ENCODE peak calls at places on chromosomes 16 and 17, in eight cellular contexts. J, R, O, F, M, Y, U and T are unnamed samples.

GRCh38 chr16:56946767-56947603 is 14.8 kb upstream of the CETP start:
- DNase-seq in J (no peak), R (peak; percentile 57), O (no peak), F (no peak), M (no peak), Y (no peak), U (no peak), T (no peak)

GRCh38 chr17:8709006-8709405 is 35.6 kb downstream of the CCDC42 start:
- DNase-seq in J (no peak), R (no peak), O (no peak), F (no peak), M (no peak), Y (peak; percentile 4), U (no peak), T (no peak)

GRCh38 chr17:34644941-34645550 is 65.7 kb downstream of the TMEM132E start:
- DNase-seq in J (no peak), R (no peak), O (no peak), F (no peak), M (no peak), Y (no peak), U (no peak), T (no peak)

GRCh38 chr17:77106874-77107358 is 33.9 kb upstream of the SEC14L1 start:
- DNase-seq in J (no peak), R (no peak), O (no peak), F (no peak), M (no peak), Y (peak; percentile 56), U (peak; percentile 19), T (no peak)

GRCh38 chr16:14241631-14242030 is 170.5 kb downstream of the MRTFB start:
- DNase-seq in J (no peak), R (no peak), O (peak; percentile 5), F (no peak), M (no peak), Y (no peak), U (no peak), T (no peak)

GRCh38 chr17:2050246-2050866 is 4.5 kb upstream of the HIC1 start:
- DNase-seq in J (peak; percentile 74), R (peak; percentile 88), O (peak; percentile 83), F (peak; percentile 70), M (no peak), Y (peak; percentile 72), U (peak; percentile 58), T (peak; percentile 72)

GRCh38 chr17:34386925-34387550 is 24.0 kb upstream of the CCL1 start:
- DNase-seq in J (no peak), R (no peak), O (no peak), F (no peak), M (no peak), Y (peak; percentile 27), U (no peak), T (no peak)

GRCh38 chr17:61389670-61390478 is 9.8 kb upstream of the TBX2 start:
- DNase-seq in J (no peak), R (peak; percentile 47), O (peak; percentile 70), F (no peak), M (no peak), Y (peak; percentile 85), U (peak; percentile 28), T (peak; percentile 68)

GRCh38 chr17:75758131-75758905 is 6.7 kb downstream of the GALK1 start:
- DNase-seq in J (no peak), R (peak; percentile 30), O (no peak), F (no peak), M (no peak), Y (peak; percentile 78), U (no peak), T (no peak)

GRCh38 chr17:58538801-58539410 is 24.5 kb upstream of the MTMR4 start:
- DNase-seq in J (no peak), R (no peak), O (peak; percentile 24), F (no peak), M (no peak), Y (peak; percentile 24), U (no peak), T (no peak)

GRCh38 chr17:27569257-27569722 is 61.7 kb upstream of the LGALS9 start:
- DNase-seq in J (peak; percentile 49), R (no peak), O (peak; percentile 53), F (peak; percentile 30), M (no peak), Y (peak; percentile 94), U (peak; percentile 58), T (no peak)

GRCh38 chr16:79599256-79599836 is 1.2 kb downstream of the MAF start:
- DNase-seq in J (peak; percentile 51), R (peak; percentile 39), O (peak; percentile 61), F (no peak), M (no peak), Y (peak; percentile 47), U (no peak), T (peak; percentile 11)

GRCh38 chr17:42795061-42795460 is 3.4 kb downstream of the COA3 start:
- DNase-seq in J (no peak), R (no peak), O (no peak), F (no peak), M (no peak), Y (no peak), U (no peak), T (no peak)

GRCh38 chr17:40480501-40481003 is 20.9 kb downstream of the TNS4 start:
- DNase-seq in J (no peak), R (no peak), O (no peak), F (peak; percentile 77), M (no peak), Y (peak; percentile 76), U (peak; percentile 77), T (peak; percentile 37)

GRCh38 chr16:745739-746138 is 4.9 kb upstream of the CIAO3 start:
- DNase-seq in J (no peak), R (no peak), O (peak; percentile 65), F (no peak), M (no peak), Y (peak; percentile 85), U (no peak), T (no peak)

GRCh38 chr16:80841231-80841630 is 36.8 kb upstream of the CDYL2 start:
- DNase-seq in J (no peak), R (no peak), O (no peak), F (no peak), M (no peak), Y (no peak), U (no peak), T (no peak)

GRCh38 chr16:4376820-4377572 is 5.3 kb downstream of the VASN start:
- DNase-seq in J (no peak), R (no peak), O (no peak), F (no peak), M (no peak), Y (no peak), U (no peak), T (no peak)
- H3K27me3 ChIP-seq in J (no peaks in the 10 kb centered on the region), R (no peaks in the 10 kb centered on the region), O (no peaks in the 10 kb centered on the region), F (no peaks in the 10 kb centered on the region), M (no peaks in the 10 kb centered on the region), Y (no peaks in the 10 kb centered on the region), U (no peaks in the 10 kb centered on the region), T (no peaks in the 10 kb centered on the region)

GRCh38 chr17:13600475-13601316 is 1.0 kb downstream of the HS3ST3A1 start:
- DNase-seq in J (no peak), R (no peak), O (peak; percentile 39), F (no peak), M (no peak), Y (peak; percentile 57), U (no peak), T (no peak)
- H3K27me3 ChIP-seq in J (peaks cover 71% of the 10 kb centered on the region), R (peaks cover 51% of the 10 kb centered on the region), O (peaks cover 15% of the 10 kb centered on the region), F (peaks cover 28% of the 10 kb centered on the region), M (no peaks in the 10 kb centered on the region), Y (no peaks in the 10 kb centered on the region), U (peaks cover 7% of the 10 kb centered on the region), T (peaks cover 24% of the 10 kb centered on the region)

GRCh38 chr17:36731091-36731490 is 129.7 kb downstream of the MRM1 start:
- DNase-seq in J (no peak), R (no peak), O (no peak), F (no peak), M (no peak), Y (no peak), U (no peak), T (no peak)
- H3K27me3 ChIP-seq in J (peaks cover 53% of the 10 kb centered on the region), R (peaks cover 13% of the 10 kb centered on the region), O (no peaks in the 10 kb centered on the region), F (no peaks in the 10 kb centered on the region), M (peaks cover 37% of the 10 kb centered on the region), Y (no peaks in the 10 kb centered on the region), U (no peaks in the 10 kb centered on the region), T (peaks cover 89% of the 10 kb centered on the region)

GRCh38 chr17:51652529-51652928 is 392.2 kb downstream of the UTP18 start:
- DNase-seq in J (no peak), R (no peak), O (no peak), F (no peak), M (no peak), Y (no peak), U (no peak), T (no peak)

GRCh38 chr17:51647873-51648272 is 387.5 kb downstream of the UTP18 start:
- DNase-seq in J (no peak), R (no peak), O (no peak), F (no peak), M (no peak), Y (no peak), U (no peak), T (no peak)

GRCh38 chr17:51651513-51652298 is 391.4 kb downstream of the UTP18 start:
- DNase-seq in J (peak; percentile 18), R (no peak), O (no peak), F (no peak), M (no peak), Y (no peak), U (no peak), T (no peak)

GRCh38 chr17:51650772-51651171 is 390.4 kb downstream of the UTP18 start:
- DNase-seq in J (no peak), R (no peak), O (no peak), F (no peak), M (no peak), Y (no peak), U (no peak), T (no peak)

DNA sequence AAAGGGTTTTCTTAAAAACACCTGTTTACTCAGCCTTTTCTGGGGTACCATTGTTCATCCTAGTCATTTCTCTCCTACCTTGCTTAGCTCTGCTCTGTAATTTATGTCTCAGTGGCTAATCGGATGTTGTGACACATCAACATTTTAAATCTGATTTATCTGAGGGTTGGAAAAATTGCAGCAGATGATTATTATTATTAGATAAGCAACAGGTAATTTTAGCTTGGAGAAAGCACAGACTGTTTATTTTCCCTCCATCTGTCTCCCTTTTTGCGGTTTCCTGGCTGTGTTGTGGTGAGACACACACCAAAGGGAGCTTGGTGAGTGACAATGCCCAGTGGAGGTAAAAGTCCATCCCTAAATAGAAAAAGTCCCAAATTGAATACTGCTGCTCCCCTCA is 389.9 kb downstream of the UTP18 start:
- DNase-seq in J (no peak), R (no peak), O (no peak), F (no peak), M (no peak), Y (no peak), U (no peak), T (no peak)
- H3K27me3 ChIP-seq in J (no peaks in the 10 kb centered on the region), R (peaks cover 7% of the 10 kb centered on the region), O (no peaks in the 10 kb centered on the region), F (peaks cover 3% of the 10 kb centered on the region), M (no peaks in the 10 kb centered on the region), Y (no peaks in the 10 kb centered on the region), U (no peaks in the 10 kb centered on the region), T (peaks cover 8% of the 10 kb centered on the region)